ENCODE peak calls at places on chromosomes 12 and 14, in ten cellular contexts. M, O, T, Y, U, A, W, Z, B and F are unnamed samples.
A peak's percentile ranks its signal among the peaks of the same experiment; 100 is the strongest.

GRCh38 chr12:50537538-50537919 is 32.7 kb downstream of the DIP2B start:
- DNase-seq in A (no peak), O (peak; percentile 67), B (peak; percentile 29), Y (peak; percentile 87), T (no peak), W (no peak), Z (no peak), M (no peak), U (no peak), F (peak; percentile 29)

GRCh38 chr14:38207830-38208815 is at the start of gene SSTR1:
- DNase-seq in Z (peak; percentile 75), W (no peak), A (no peak), M (peak; percentile 94), O (no peak), T (no peak), U (no peak), Y (peak; percentile 75), B (peak; percentile 86), F (peak; percentile 5)

GRCh38 chr14:91123201-91123600 is 9.3 kb downstream of the DGLUCY start:
- DNase-seq in U (no peak), B (no peak), Y (no peak), T (no peak), O (no peak), A (no peak), Z (no peak), M (no peak), W (no peak), F (no peak)

GRCh38 chr14:53523226-53523625 is 370.1 kb upstream of the DDHD1 start:
- DNase-seq in O (no peak), Y (no peak), T (no peak), A (no peak), B (no peak), W (no peak), Z (no peak), U (no peak), M (no peak), F (no peak)

GRCh38 chr12:90106568-90106967 is 397.9 kb upstream of the ATP2B1 start:
- DNase-seq in W (no peak), B (no peak), T (no peak), Z (no peak), O (peak; percentile 15), Y (no peak), U (no peak), A (no peak), M (no peak), F (no peak)

GRCh38 chr12:26520869-26521268 is 312.1 kb downstream of the ITPR2 start:
- DNase-seq in B (no peak), Y (no peak), T (no peak), W (no peak), Z (no peak), A (no peak), M (no peak), U (no peak), O (no peak), F (no peak)

GRCh38 chr12:119153477-119154434 is 25.0 kb upstream of the HSPB8 start:
- DNase-seq in U (peak; percentile 33), A (no peak), Y (peak; percentile 83), T (peak; percentile 60), B (peak; percentile 100), M (peak; percentile 72), O (no peak), W (no peak), Z (peak; percentile 52), F (peak; percentile 5)

GRCh38 chr14:68365228-68365627 is 427.6 kb downstream of the ZFP36L1 start:
- DNase-seq in O (peak; percentile 7), T (no peak), U (no peak), M (no peak), W (no peak), Z (no peak), Y (no peak), A (no peak), B (no peak), F (peak; percentile 75)

GRCh38 chr14:61033024-61033423 is 52.0 kb downstream of the SLC38A6 start:
- DNase-seq in A (no peak), O (no peak), T (no peak), Z (no peak), Y (no peak), U (no peak), M (no peak), W (no peak), B (no peak), F (no peak)

GRCh38 chr12:50258167-50258551 is 25.2 kb downstream of the LIMA1 start:
- DNase-seq in Y (no peak), T (no peak), W (no peak), U (peak; percentile 67), M (no peak), O (no peak), B (no peak), Z (no peak), A (no peak), F (no peak)

DNA sequence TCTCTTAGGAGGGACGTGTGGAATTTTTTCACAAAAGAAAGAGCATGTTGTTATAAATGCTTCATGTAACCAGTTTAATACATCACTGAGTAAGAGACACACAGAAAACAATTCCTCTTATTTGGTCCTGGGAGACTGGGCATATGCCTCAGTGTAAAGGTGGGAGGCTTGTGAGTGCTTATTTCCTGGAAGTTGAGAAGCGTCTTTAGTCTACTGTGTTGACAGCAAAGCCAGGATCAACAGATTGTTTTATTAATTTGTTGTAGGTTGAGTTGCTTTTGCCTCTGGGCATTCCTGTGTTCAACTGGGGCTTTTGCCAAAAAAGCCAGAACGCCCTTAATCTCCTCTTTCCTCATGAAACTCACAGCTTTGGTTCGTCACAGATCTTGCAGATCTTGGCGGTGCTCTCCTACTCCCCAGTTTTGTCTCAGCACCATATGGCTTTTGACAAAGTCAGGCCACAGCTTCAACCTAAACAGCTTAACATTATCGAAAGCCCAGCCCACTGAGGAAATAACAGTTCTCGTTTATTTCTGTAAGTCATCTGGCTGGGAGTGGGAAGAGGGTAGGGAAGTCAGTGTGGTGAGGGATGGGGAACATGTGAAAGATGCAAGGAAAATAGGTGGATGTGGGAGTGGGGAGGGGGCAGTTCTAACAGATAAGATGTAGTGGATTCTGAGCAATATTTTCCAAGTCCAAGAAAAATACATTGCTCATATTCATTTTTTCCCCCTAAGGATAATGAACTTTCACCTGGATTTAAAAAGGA is 227.2 kb downstream of the DACT1 start:
- DNase-seq in Z (no peak), T (no peak), B (no peak), W (no peak), Y (no peak), O (no peak), A (no peak), M (no peak), U (no peak), F (peak; percentile 15)
- TF ChIP-seq CTCF in Z (no peak), T (no peak), B (no peak), W (no peak), Y (no peak), O (no peak), A (no peak), M (no peak), U (no peak), F (no peak)

GRCh38 chr14:102320671-102321455 is 1.3 kb downstream of the ZNF839 start:
- DNase-seq in Z (no peak), M (no peak), Y (no peak), O (no peak), T (no peak), A (no peak), W (no peak), B (no peak), U (no peak), F (no peak)
- H3K4me3 ChIP-seq in Z (peak overlapping the region; percentile 76), M (peak overlapping the region; percentile 83), Y (peak overlapping the region; percentile 72), O (peak overlapping the region; percentile 83), T (no peak overlapping the region), A (peak overlapping the region; percentile 71), W (peak overlapping the region; percentile 82), B (peak overlapping the region; percentile 87), U (peak overlapping the region; percentile 82), F (peak overlapping the region; percentile 82)

DNA sequence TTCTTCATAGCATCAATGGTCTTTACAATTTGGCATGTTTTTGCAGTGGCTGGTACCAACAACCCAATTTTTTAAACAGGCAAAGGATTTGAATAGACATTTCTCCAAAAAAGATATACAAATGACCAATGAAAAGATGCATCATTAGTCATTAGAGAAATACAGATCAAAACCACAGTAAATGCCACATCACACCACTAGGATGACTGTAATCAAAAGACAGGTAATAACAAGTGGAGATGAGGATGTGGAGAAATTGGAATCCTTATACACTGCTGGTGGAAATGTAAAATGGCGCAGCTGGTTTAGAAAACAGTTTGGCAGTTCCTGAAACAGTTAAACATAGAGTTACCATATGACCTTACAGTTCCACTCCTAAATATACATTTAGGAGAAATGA is 55.4 kb downstream of the TGFB3 start:
- DNase-seq in M (no peak), B (no peak), A (no peak), W (no peak), U (no peak), O (no peak), T (no peak), Z (no peak), Y (no peak), F (no peak)
- TF ChIP-seq CTCF in M (no peak), B (peak; percentile 48), A (no peak), W (peak; percentile 15), U (no peak), O (peak; percentile 50), T (no peak), Z (no peak), Y (no peak), F (no peak)

GRCh38 chr12:57613427-57614109 is 2.3 kb downstream of the ARHGEF25 start:
- DNase-seq in A (no peak), W (no peak), Z (no peak), O (no peak), U (no peak), T (no peak), Y (peak; percentile 81), M (no peak), B (no peak), F (no peak)

GRCh38 chr12:57615637-57616036 is 4.4 kb downstream of the ARHGEF25 start:
- DNase-seq in Y (no peak), O (no peak), U (no peak), Z (no peak), A (no peak), W (no peak), M (no peak), B (no peak), T (no peak), F (no peak)

GRCh38 chr12:57612711-57613426 is 1.6 kb downstream of the ARHGEF25 start:
- DNase-seq in M (no peak), Y (peak; percentile 41), Z (no peak), W (no peak), O (no peak), B (peak; percentile 45), T (no peak), A (no peak), U (no peak), F (no peak)

GRCh38 chr12:57614948-57615500 is 3.8 kb downstream of the ARHGEF25 start:
- DNase-seq in B (no peak), U (no peak), O (no peak), M (no peak), Y (peak; percentile 73), Z (no peak), T (no peak), W (no peak), A (no peak), F (no peak)

DNA sequence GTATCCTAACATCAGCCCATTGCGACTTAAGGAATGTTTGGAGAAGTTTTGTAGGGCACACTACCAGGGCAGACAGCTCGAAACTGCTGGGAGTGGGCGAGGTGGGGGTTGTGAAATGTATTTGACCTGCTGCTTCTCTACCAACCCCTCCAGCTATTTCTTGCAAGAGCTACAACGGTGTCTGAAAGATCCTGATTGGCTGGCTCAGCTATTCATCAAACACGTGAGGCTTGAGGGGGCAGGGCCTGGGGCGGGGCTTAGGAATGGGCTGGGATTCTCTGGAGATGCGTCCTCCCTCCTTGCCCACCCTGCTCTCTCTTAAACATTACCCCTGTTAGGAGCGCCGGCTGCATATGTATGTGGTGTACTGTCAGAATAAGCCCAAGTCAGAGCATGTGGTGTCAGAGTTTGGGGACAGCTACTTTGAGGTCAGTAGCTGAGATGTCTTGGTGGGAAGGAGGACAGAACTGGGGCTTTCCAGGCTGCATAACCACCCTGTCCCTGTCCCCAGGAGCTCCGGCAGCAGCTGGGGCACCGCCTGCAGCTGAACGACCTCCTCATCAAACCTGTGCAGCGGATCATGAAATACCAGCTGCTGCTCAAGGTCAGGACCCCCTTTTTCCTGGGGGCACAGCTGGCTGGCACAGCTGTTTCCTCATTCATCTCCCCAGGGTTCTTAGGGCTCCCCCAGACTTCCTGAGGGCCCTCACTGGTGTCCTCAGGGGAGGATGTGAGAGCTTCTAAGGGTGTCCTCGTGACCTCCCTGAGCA is 3.1 kb downstream of the ARHGEF25 start:
- DNase-seq in Y (peak; percentile 88), O (no peak), A (no peak), T (no peak), M (no peak), U (no peak), Z (no peak), B (peak; percentile 91), W (no peak), F (no peak)
- H3K4me3 ChIP-seq in Y (no peak overlapping the region), O (no peak overlapping the region), A (no peak overlapping the region), T (no peak overlapping the region), M (no peak overlapping the region), U (no peak overlapping the region), Z (no peak overlapping the region), B (no peak overlapping the region), W (no peak overlapping the region), F (no peak overlapping the region)